ENCODE peak calls at places on chromosomes 7 and 10, in four cellular contexts. One of them, this sample, is unnamed.

GRCh38 chr7:28773423-28774129 is 184.6 kb downstream of the TRIL start:
- DNase-seq in left lung: no peak
- DNase-seq in CD4-positive, CD25-positive, alpha-beta regulatory T cell: no peak
- DNase-seq in HL-60: no peak
- DNase-seq in this sample: no peak

GRCh38 chr10:100766693-100767427 is 21.5 kb downstream of the PAX2 start:
- DNase-seq in left lung: no peak
- DNase-seq in CD4-positive, CD25-positive, alpha-beta regulatory T cell: no peak
- DNase-seq in HL-60: no peak
- DNase-seq in this sample: no peak

GRCh38 chr10:105837951-105838350 is 1196.9 kb downstream of the SORCS3 start:
- DNase-seq in left lung: no peak
- DNase-seq in CD4-positive, CD25-positive, alpha-beta regulatory T cell: peak; percentile 40
- DNase-seq in HL-60: no peak
- DNase-seq in this sample: peak; percentile 20

GRCh38 chr7:91288208-91288824 is 24.1 kb downstream of the FZD1 start:
- DNase-seq in left lung: no peak
- DNase-seq in CD4-positive, CD25-positive, alpha-beta regulatory T cell: no peak
- DNase-seq in HL-60: peak; percentile 60
- DNase-seq in this sample: peak; percentile 68

GRCh38 chr7:94908204-94909022 is 1.0 kb downstream of the PPP1R9A start:
- DNase-seq in left lung: peak; percentile 69
- DNase-seq in CD4-positive, CD25-positive, alpha-beta regulatory T cell: no peak
- DNase-seq in HL-60: no peak
- DNase-seq in this sample: peak; percentile 61

GRCh38 chr7:112201839-112202238 is 4.4 kb downstream of the DOCK4 start:
- DNase-seq in left lung: no peak
- DNase-seq in CD4-positive, CD25-positive, alpha-beta regulatory T cell: no peak
- DNase-seq in HL-60: no peak
- DNase-seq in this sample: no peak

GRCh38 chr7:54995631-54996340 is 23.0 kb upstream of the EGFR start:
- DNase-seq in left lung: no peak
- DNase-seq in CD4-positive, CD25-positive, alpha-beta regulatory T cell: no peak
- DNase-seq in HL-60: no peak
- DNase-seq in this sample: peak; percentile 39

GRCh38 chr10:62811159-62811875 is 4.8 kb downstream of the EGR2 start:
- DNase-seq in left lung: no peak
- DNase-seq in CD4-positive, CD25-positive, alpha-beta regulatory T cell: no peak
- DNase-seq in HL-60: no peak
- DNase-seq in this sample: no peak

GRCh38 chr7:129789652-129790051 is 163.1 kb downstream of the UBE2H start:
- DNase-seq in left lung: no peak
- DNase-seq in CD4-positive, CD25-positive, alpha-beta regulatory T cell: no peak
- DNase-seq in HL-60: no peak
- DNase-seq in this sample: no peak

GRCh38 chr7:23021581-23021980 is 7.7 kb upstream of the HYCC1 start:
- DNase-seq in left lung: no peak
- DNase-seq in CD4-positive, CD25-positive, alpha-beta regulatory T cell: no peak
- DNase-seq in HL-60: no peak
- DNase-seq in this sample: no peak

GRCh38 chr7:121126801-121127534 is 138.5 kb downstream of the CPED1 start:
- DNase-seq in left lung: no peak
- DNase-seq in CD4-positive, CD25-positive, alpha-beta regulatory T cell: no peak
- DNase-seq in HL-60: no peak
- DNase-seq in this sample: no peak

GRCh38 chr10:92768104-92768503 is 78.3 kb downstream of the HHEX start:
- DNase-seq in left lung: no peak
- DNase-seq in CD4-positive, CD25-positive, alpha-beta regulatory T cell: no peak
- DNase-seq in HL-60: no peak
- DNase-seq in this sample: no peak

GRCh38 chr10:76878514-76878913 is 759.1 kb downstream of the KCNMA1 start:
- DNase-seq in left lung: no peak
- DNase-seq in CD4-positive, CD25-positive, alpha-beta regulatory T cell: no peak
- DNase-seq in HL-60: no peak
- DNase-seq in this sample: no peak

GRCh38 chr10:15879058-15879457 is 18.8 kb upstream of the MINDY3 start:
- DNase-seq in left lung: no peak
- DNase-seq in CD4-positive, CD25-positive, alpha-beta regulatory T cell: peak; percentile 43
- DNase-seq in HL-60: no peak
- DNase-seq in this sample: peak; percentile 26

GRCh38 chr10:32210306-32211045 is 136.5 kb downstream of the EPC1 start:
- DNase-seq in left lung: peak; percentile 39
- DNase-seq in CD4-positive, CD25-positive, alpha-beta regulatory T cell: peak; percentile 8
- DNase-seq in HL-60: peak; percentile 44
- DNase-seq in this sample: peak; percentile 39

GRCh38 chr7:117777335-117778150 is 95.7 kb downstream of the CTTNBP2 start:
- DNase-seq in left lung: no peak
- DNase-seq in CD4-positive, CD25-positive, alpha-beta regulatory T cell: no peak
- DNase-seq in HL-60: no peak
- DNase-seq in this sample: no peak

GRCh38 chr7:77413861-77414424 is 2.2 kb downstream of the GSAP start:
- DNase-seq in left lung: no peak
- DNase-seq in CD4-positive, CD25-positive, alpha-beta regulatory T cell: no peak
- DNase-seq in HL-60: no peak
- DNase-seq in this sample: no peak

GRCh38 chr10:61974611-61975010 is 73.1 kb downstream of the ARID5B start:
- DNase-seq in left lung: no peak
- DNase-seq in CD4-positive, CD25-positive, alpha-beta regulatory T cell: no peak
- DNase-seq in HL-60: no peak
- DNase-seq in this sample: peak; percentile 78

GRCh38 chr7:8260871-8261707 is 878 bp downstream of the ICA1 start:
- DNase-seq in left lung: peak; percentile 92
- DNase-seq in CD4-positive, CD25-positive, alpha-beta regulatory T cell: no peak
- DNase-seq in HL-60: peak; percentile 58
- DNase-seq in this sample: peak; percentile 62

GRCh38 chr10:14603539-14604102 is 171.1 kb downstream of the FAM107B start:
- DNase-seq in left lung: peak; percentile 87
- DNase-seq in CD4-positive, CD25-positive, alpha-beta regulatory T cell: no peak
- DNase-seq in HL-60: peak; percentile 50
- DNase-seq in this sample: peak; percentile 49

GRCh38 chr7:44284216-44284615 is 41.2 kb downstream of the CAMK2B start:
- DNase-seq in left lung: peak; percentile 74
- DNase-seq in CD4-positive, CD25-positive, alpha-beta regulatory T cell: no peak
- DNase-seq in HL-60: no peak
- DNase-seq in this sample: no peak

GRCh38 chr10:76248781-76249180 is 817.4 kb downstream of the LRMDA start:
- DNase-seq in left lung: no peak
- DNase-seq in CD4-positive, CD25-positive, alpha-beta regulatory T cell: no peak
- DNase-seq in HL-60: no peak
- DNase-seq in this sample: no peak

GRCh38 chr7:25124485-25125136 is 449 bp downstream of the CYCS start:
- DNase-seq in left lung: no peak
- DNase-seq in CD4-positive, CD25-positive, alpha-beta regulatory T cell: no peak
- DNase-seq in HL-60: peak; percentile 3
- DNase-seq in this sample: no peak

GRCh38 chr7:150361402-150361801 is 7.2 kb upstream of the REPIN1 start:
- DNase-seq in left lung: no peak
- DNase-seq in CD4-positive, CD25-positive, alpha-beta regulatory T cell: no peak
- DNase-seq in HL-60: no peak
- DNase-seq in this sample: no peak

GRCh38 chr7:150360682-150361058 is 8.0 kb upstream of the REPIN1 start:
- DNase-seq in left lung: no peak
- DNase-seq in CD4-positive, CD25-positive, alpha-beta regulatory T cell: no peak
- DNase-seq in HL-60: no peak
- DNase-seq in this sample: no peak

GRCh38 chr7:150362989-150363769 is 5.4 kb upstream of the REPIN1 start:
- DNase-seq in left lung: no peak
- DNase-seq in CD4-positive, CD25-positive, alpha-beta regulatory T cell: no peak
- DNase-seq in HL-60: no peak
- DNase-seq in this sample: no peak

GRCh38 chr7:150363872-150364271 is 4.8 kb upstream of the REPIN1 start:
- DNase-seq in left lung: no peak
- DNase-seq in CD4-positive, CD25-positive, alpha-beta regulatory T cell: no peak
- DNase-seq in HL-60: peak; percentile 80
- DNase-seq in this sample: no peak

DNA sequence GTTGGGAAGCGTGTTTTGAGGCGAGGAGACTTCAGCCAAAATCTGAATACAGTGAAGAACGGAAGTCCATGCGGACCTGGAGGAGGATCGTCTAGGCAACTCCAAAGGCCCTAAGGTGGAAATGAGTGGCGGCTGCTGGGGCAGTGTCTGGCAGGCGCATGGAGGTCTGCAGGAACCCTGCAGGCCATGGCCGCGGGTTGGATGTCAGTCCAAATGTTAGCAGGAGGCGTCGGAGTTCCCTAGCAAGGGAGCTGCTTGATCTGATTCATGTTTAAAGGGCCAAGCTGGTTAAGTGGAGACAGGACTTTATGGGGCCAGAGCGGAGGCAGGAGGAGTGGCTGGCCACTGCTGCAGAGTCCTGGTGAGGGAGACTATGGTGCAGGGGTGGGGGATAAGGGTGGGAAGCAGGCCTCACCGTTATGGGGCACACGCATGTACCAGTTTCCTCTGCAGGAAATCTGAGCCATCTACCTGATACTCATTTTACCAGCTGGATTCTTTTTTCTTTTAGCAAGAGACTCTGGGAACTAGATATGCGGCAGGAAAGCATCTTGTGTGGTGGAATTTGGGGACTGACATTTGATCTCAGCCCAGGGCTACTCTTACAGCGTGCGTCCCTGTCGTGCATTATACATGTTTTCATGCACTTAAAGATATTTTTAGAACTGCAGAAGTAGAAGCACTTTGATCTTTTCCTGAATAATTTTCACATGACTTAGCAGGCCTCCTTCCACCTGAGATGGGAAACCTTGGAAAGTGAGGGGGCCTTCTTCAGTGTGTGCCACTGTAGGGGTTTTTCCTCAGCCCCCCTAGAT is 6.6 kb upstream of the REPIN1 start:
- DNase-seq in left lung: no peak
- DNase-seq in CD4-positive, CD25-positive, alpha-beta regulatory T cell: no peak
- DNase-seq in HL-60: no peak
- DNase-seq in this sample: no peak
- H3K27ac ChIP-seq in left lung: no peak overlapping the region
- H3K27ac ChIP-seq in CD4-positive, CD25-positive, alpha-beta regulatory T cell: no peak overlapping the region
- H3K27ac ChIP-seq in HL-60: no peak overlapping the region
- H3K27ac ChIP-seq in this sample: no peak overlapping the region

GRCh38 chr10:12947741-12948140 is 53.8 kb downstream of the CCDC3 start:
- DNase-seq in left lung: no peak
- DNase-seq in CD4-positive, CD25-positive, alpha-beta regulatory T cell: no peak
- DNase-seq in HL-60: no peak
- DNase-seq in this sample: no peak

GRCh38 chr10:12946372-12946771 is 55.1 kb downstream of the CCDC3 start:
- DNase-seq in left lung: no peak
- DNase-seq in CD4-positive, CD25-positive, alpha-beta regulatory T cell: no peak
- DNase-seq in HL-60: no peak
- DNase-seq in this sample: no peak

GRCh38 chr10:12949248-12949647 is 52.3 kb downstream of the CCDC3 start:
- DNase-seq in left lung: no peak
- DNase-seq in CD4-positive, CD25-positive, alpha-beta regulatory T cell: no peak
- DNase-seq in HL-60: no peak
- DNase-seq in this sample: no peak

GRCh38 chr10:12943425-12943824 is 58.1 kb downstream of the CCDC3 start:
- DNase-seq in left lung: no peak
- DNase-seq in CD4-positive, CD25-positive, alpha-beta regulatory T cell: no peak
- DNase-seq in HL-60: no peak
- DNase-seq in this sample: no peak

DNA sequence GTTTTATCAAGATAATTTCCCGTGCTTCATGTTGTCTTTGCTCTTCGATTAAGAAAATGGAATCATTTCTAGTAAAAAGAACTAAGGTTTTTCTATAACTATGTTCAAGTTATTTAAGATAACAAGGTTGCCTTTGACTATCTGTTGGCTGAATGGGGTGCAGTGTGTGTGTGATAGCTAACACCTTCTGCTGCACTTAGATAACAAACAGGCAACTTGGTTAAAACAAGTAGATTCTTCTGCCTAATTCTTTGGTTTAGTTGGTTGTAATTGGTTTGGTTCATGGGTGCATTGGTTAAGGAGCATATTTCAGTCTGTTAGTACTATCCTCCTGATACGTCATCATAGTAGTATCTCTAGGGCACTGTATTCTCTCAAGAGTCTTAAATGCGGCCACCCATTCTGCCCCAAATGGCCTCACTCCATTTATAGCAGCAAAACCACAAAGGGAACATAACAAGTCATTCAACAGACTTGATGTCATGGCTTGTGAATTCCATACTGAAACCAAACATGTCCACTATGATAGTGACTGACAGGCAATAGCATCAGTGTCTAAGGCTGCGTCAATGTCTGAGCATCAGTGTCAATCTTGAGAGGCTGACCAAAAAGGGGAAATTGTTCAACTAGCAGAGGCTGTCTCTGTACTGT is 55.7 kb downstream of the CCDC3 start:
- DNase-seq in left lung: no peak
- DNase-seq in CD4-positive, CD25-positive, alpha-beta regulatory T cell: no peak
- DNase-seq in HL-60: no peak
- DNase-seq in this sample: no peak
- H3K27ac ChIP-seq in left lung: no peak overlapping the region
- H3K27ac ChIP-seq in CD4-positive, CD25-positive, alpha-beta regulatory T cell: no peak overlapping the region
- H3K27ac ChIP-seq in HL-60: no peak overlapping the region
- H3K27ac ChIP-seq in this sample: no peak overlapping the region

DNA sequence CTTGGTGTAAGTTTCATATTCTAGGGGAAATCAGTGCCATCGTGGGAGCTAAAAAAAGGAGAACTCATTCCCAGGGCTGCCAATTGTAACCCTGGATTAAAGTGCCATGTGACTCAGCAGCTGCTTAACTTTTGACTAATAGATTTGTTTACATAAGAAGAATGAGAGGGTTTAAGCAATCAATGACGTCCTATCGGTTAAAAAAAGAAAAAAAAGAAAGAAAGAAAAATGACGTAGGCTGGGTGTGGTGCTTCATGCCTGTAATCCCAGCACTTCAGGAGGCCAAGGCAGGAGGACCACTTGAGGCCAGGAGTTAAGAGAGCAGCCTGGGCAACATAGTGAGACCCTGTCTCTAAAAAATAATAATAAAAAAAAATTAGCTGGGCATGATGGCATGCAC is 116.2 kb upstream of the AFAP1L2 start:
- DNase-seq in left lung: no peak
- DNase-seq in CD4-positive, CD25-positive, alpha-beta regulatory T cell: no peak
- DNase-seq in HL-60: no peak
- DNase-seq in this sample: peak; percentile 53
- H3K27ac ChIP-seq in left lung: peak overlapping the region; percentile 50
- H3K27ac ChIP-seq in CD4-positive, CD25-positive, alpha-beta regulatory T cell: no peak overlapping the region
- H3K27ac ChIP-seq in HL-60: no peak overlapping the region
- H3K27ac ChIP-seq in this sample: peak overlapping the region; percentile 94

GRCh38 chr10:34941471-34942357 is 126.6 kb upstream of the PARD3 start:
- DNase-seq in left lung: no peak
- DNase-seq in CD4-positive, CD25-positive, alpha-beta regulatory T cell: no peak
- DNase-seq in HL-60: no peak
- DNase-seq in this sample: no peak
- H3K27ac ChIP-seq in left lung: no peak overlapping the region
- H3K27ac ChIP-seq in CD4-positive, CD25-positive, alpha-beta regulatory T cell: no peak overlapping the region
- H3K27ac ChIP-seq in HL-60: no peak overlapping the region
- H3K27ac ChIP-seq in this sample: no peak overlapping the region